ENCODE peak calls at places on chromosomes 6 and 20, in four cellular contexts. E is BE2C, W is A549, S is fibroblast of pulmonary artery. Y is an unnamed sample.

GRCh38 chr6:168690271-168690670 is 249.3 kb downstream of the SMOC2 start:
- DNase-seq in W (no peak), S (no peak), E (no peak), Y (no peak)

GRCh38 chr6:26556263-26557070 is 18.3 kb downstream of the HMGN4 start:
- DNase-seq in W (peak; percentile 92), E (peak; percentile 75), S (peak; percentile 85), Y (peak; percentile 44)

GRCh38 chr6:169288591-169288990 is 34.9 kb upstream of the THBS2 start:
- DNase-seq in E (no peak), S (peak; percentile 63), W (no peak), Y (no peak)

GRCh38 chr6:121698617-121699016 is 263.2 kb downstream of the GJA1 start:
- DNase-seq in S (no peak), E (no peak), W (no peak), Y (no peak)

GRCh38 chr6:146908786-146909185 is 295.4 kb upstream of the STXBP5 start:
- DNase-seq in W (no peak), E (no peak), S (no peak), Y (no peak)

GRCh38 chr6:169046483-169047192 is 207.0 kb downstream of the THBS2 start:
- DNase-seq in E (no peak), W (no peak), S (no peak), Y (no peak)

GRCh38 chr20:33412484-33412838 is 11.1 kb upstream of the CDK5RAP1 start:
- DNase-seq in S (no peak), E (no peak), W (no peak), Y (no peak)

GRCh38 chr20:62551408-62552323 is 75.9 kb upstream of the GATA5 start:
- DNase-seq in W (no peak), S (no peak), E (no peak), Y (no peak)

GRCh38 chr6:152368761-152369624 is 268.2 kb downstream of the SYNE1 start:
- DNase-seq in E (no peak), S (peak; percentile 53), W (no peak), Y (no peak)

GRCh38 chr20:25389858-25390537 is 637 bp downstream of the ABHD12 start:
- DNase-seq in S (no peak), E (peak; percentile 62), W (no peak), Y (peak; percentile 68)

GRCh38 chr6:47655719-47656595 is 42.4 kb upstream of the ADGRF4 start:
- DNase-seq in W (peak; percentile 33), E (peak; percentile 37), S (peak; percentile 53), Y (peak; percentile 21)

GRCh38 chr20:37936041-37936440 is 33.1 kb downstream of the VSTM2L start:
- DNase-seq in W (no peak), E (no peak), S (no peak), Y (no peak)

GRCh38 chr20:34363062-34364012 is at the start of gene ITCH:
- DNase-seq in S (peak; percentile 95), E (peak; percentile 97), W (peak; percentile 96), Y (peak; percentile 97)

GRCh38 chr6:74749211-74750142 is 456.4 kb downstream of the COL12A1 start:
- DNase-seq in S (peak; percentile 69), E (no peak), W (no peak), Y (peak; percentile 48)

GRCh38 chr6:88165877-88166492 is at the start of gene CNR1:
- DNase-seq in E (peak; percentile 39), S (peak; percentile 14), W (peak; percentile 13), Y (peak; percentile 83)

GRCh38 chr20:60694763-60695162 is 557.3 kb upstream of the CDH4 start:
- DNase-seq in S (no peak), E (no peak), W (no peak), Y (no peak)

GRCh38 chr20:58640446-58640845 is 10.6 kb upstream of the STX16 start:
- DNase-seq in E (no peak), S (peak; percentile 56), W (no peak), Y (no peak)

GRCh38 chr6:70903665-70904452 is 53.0 kb downstream of the B3GAT2 start:
- DNase-seq in E (no peak), S (no peak), W (no peak), Y (no peak)

GRCh38 chr20:41095110-41095969 is 42.0 kb upstream of the PLCG1 start:
- DNase-seq in E (peak; percentile 48), S (peak; percentile 76), W (peak; percentile 64), Y (peak; percentile 58)

GRCh38 chr20:44928595-44928994 is 18.7 kb downstream of the PABPC1L start:
- DNase-seq in S (no peak), W (no peak), E (no peak), Y (no peak)

GRCh38 chr6:13811627-13812358 is 2.6 kb downstream of the MCUR1 start:
- DNase-seq in E (no peak), S (no peak), W (no peak), Y (no peak)

GRCh38 chr6:2828629-2829028 is 13.0 kb downstream of the SERPINB1 start:
- DNase-seq in S (no peak), W (no peak), E (no peak), Y (no peak)

GRCh38 chr6:112485813-112486212 is 138.7 kb downstream of the RFPL4B start:
- DNase-seq in W (no peak), S (peak; percentile 58), E (no peak), Y (no peak)

GRCh38 chr6:42509765-42510164 is 54.1 kb upstream of the UBR2 start:
- DNase-seq in W (no peak), S (no peak), E (no peak), Y (no peak)

GRCh38 chr6:153096031-153096430 is 35.1 kb downstream of the RGS17 start:
- DNase-seq in E (no peak), S (no peak), W (no peak), Y (no peak)

GRCh38 chr6:150231456-150231855 is 88.6 kb downstream of the PPP1R14C start:
- DNase-seq in W (no peak), S (peak; percentile 28), E (no peak), Y (no peak)

GRCh38 chr6:31114540-31114876 is at the start of gene PSORS1C1:
- DNase-seq in E (no peak), S (peak; percentile 92), W (peak; percentile 81), Y (no peak)

GRCh38 chr6:105972440-105972839 is 113.7 kb upstream of the PRDM1 start:
- DNase-seq in E (no peak), S (no peak), W (no peak), Y (no peak)

DNA sequence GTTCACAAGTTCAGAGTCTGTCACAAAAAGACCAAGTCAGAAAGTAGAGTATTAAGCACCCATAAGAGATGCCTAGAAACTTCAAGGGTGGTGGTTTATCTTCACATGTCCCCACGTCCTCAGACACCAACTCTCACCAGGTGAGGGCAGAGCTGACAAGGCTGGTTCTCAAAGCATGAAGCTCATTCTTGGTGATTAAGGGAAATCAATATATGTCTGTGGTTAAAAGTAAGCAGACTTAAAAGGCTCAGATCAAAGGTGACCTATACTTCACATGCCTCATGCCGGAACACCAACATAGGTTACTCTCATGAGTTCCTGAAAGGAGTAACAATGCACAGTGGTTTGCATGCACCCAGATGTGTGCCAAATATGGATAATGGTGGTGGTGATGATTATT is 27.0 kb downstream of the IL17A start:
- DNase-seq in W (no peak), S (no peak), E (no peak), Y (no peak)
- TF ChIP-seq CTCF in W (no peak), S (no peak), E (no peak), Y (no peak)

GRCh38 chr6:51559059-51559458 is 528.4 kb downstream of the PKHD1 start:
- DNase-seq in S (no peak), W (no peak), E (no peak), Y (no peak)
- TF ChIP-seq CTCF in S (no peak), W (no peak), E (peak; percentile 26), Y (no peak)

GRCh38 chr6:43572015-43572414 is 3.8 kb downstream of the XPO5 start:
- DNase-seq in E (no peak), S (no peak), W (no peak), Y (no peak)

GRCh38 chr6:43579171-43579570 is 3.2 kb downstream of the POLH start:
- DNase-seq in W (no peak), S (no peak), E (no peak), Y (no peak)

GRCh38 chr6:43575105-43575771 is 600 bp downstream of the XPO5 start:
- DNase-seq in E (peak; percentile 54), S (peak; percentile 13), W (no peak), Y (peak; percentile 52)

GRCh38 chr6:43578748-43579147 is 2.8 kb downstream of the POLH start:
- DNase-seq in E (no peak), W (no peak), S (no peak), Y (no peak)

GRCh38 chr6:43575772-43576551 is at the start of the genes POLH and XPO5:
- DNase-seq in W (peak; percentile 91), E (peak; percentile 96), S (peak; percentile 93), Y (peak; percentile 94)
- TF ChIP-seq CTCF in W (no peak), E (peak; percentile 45), S (no peak), Y (no peak)

GRCh38 chr6:111358454-111358853 is 124.6 kb downstream of the REV3L start:
- DNase-seq in S (no peak), W (no peak), E (no peak), Y (no peak)

GRCh38 chr6:111356551-111356950 is 126.5 kb downstream of the REV3L start:
- DNase-seq in W (no peak), S (no peak), E (no peak), Y (no peak)

GRCh38 chr6:111367393-111368088 is 115.5 kb downstream of the REV3L start:
- DNase-seq in S (peak; percentile 12), W (no peak), E (no peak), Y (no peak)

GRCh38 chr6:111357680-111358079 is 125.3 kb downstream of the REV3L start:
- DNase-seq in S (no peak), E (no peak), W (no peak), Y (no peak)

DNA sequence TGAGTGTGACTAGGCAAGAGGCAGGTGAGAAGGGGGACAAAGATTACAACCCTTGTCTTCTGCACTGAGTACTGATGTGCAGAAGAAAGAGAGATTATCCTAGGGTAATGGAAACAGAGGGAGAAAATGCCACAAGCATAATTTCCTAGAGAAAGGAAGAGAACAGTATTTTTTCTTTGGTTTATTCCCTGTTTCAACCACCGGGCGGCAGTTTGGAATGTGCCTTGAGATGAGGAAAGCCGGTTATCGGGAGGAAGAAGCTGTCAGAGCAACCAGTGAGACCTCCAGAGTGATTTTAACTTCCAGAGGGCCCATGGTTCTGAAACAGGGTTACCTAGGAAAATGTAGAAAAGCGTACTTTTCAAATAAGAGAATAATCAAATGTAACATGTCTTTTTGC is 121.4 kb downstream of the REV3L start:
- DNase-seq in E (peak; percentile 58), W (peak; percentile 27), S (peak; percentile 63), Y (peak; percentile 48)
- TF ChIP-seq CTCF in E (peak; percentile 62), W (peak; percentile 46), S (peak; percentile 60), Y (peak; percentile 56)

DNA sequence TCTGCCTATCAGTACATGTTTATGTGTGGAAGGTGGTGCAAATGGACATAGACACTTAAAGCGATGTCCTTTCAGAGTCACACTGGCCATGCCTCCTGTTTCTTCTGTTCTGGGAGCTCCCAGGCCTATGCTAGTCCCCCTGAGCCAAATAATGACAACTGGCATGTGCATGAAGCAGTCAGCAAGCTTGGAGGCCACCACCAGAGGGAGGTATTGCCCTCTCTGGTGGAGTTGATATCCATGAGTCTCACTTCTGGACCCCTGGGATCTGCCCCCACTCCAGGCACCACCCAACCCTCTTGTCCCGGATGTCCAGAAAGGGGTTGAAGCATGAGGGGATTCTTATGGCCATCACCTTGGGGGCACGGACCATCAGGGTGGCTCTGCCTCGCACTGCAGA is 172.2 kb downstream of the AIG1 start:
- DNase-seq in S (peak; percentile 28), W (peak; percentile 50), E (peak; percentile 58), Y (peak; percentile 60)
- TF ChIP-seq CTCF in S (peak; percentile 53), W (peak; percentile 25), E (peak; percentile 50), Y (peak; percentile 58)

DNA sequence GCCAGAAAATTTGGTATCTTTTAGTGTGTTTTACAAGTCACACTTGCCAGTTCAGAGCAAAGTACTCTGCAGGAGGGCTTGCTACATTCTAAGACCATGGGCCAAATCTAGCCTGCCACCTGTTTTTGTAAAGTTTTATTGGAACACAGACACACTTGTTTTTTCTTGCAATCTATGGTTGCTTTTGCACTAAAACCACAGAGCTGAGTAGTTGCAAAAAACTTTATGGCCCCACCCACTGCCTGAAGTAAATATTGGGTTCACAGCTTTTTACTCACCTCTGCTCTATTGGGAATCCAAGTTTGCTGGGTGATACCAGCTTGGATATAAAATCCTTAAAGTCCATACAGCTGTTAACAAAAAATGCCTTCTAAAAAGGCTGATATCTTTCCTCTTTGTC is 109.0 kb downstream of the ZFP64 start:
- DNase-seq in E (no peak), S (no peak), W (no peak), Y (no peak)
- TF ChIP-seq CTCF in E (no peak), S (no peak), W (no peak), Y (no peak)

Y was measured in glutamatergic neuron.